ENCODE peak calls at places on chromosomes 3 and 15, in seven cellular contexts. E is choroid plexus epithelial cell, H is astrocyte of the cerebellum, Z is type B pancreatic cell, V is AG04450, G is HCT116, C is thoracic aorta. D is an unnamed sample.

GRCh38 chr3:196604548-196604947 is 34.9 kb upstream of the NRROS start:
- DNase-seq in E (no peak), H (no peak), Z (no peak), V (no peak), G (no peak), C (no peak), D (no peak)

GRCh38 chr15:83378921-83379561 is 68.1 kb upstream of the SH3GL3 start:
- DNase-seq in E (no peak), H (no peak), Z (no peak), V (no peak), G (peak; percentile 8), C (no peak), D (peak; percentile 93)

GRCh38 chr15:80204231-80204630 is 47.8 kb downstream of the CTXND1 start:
- DNase-seq in E (no peak), H (no peak), Z (no peak), V (no peak), G (no peak), C (no peak), D (no peak)

GRCh38 chr3:111541911-111542483 is at the start of gene CD96:
- DNase-seq in E (peak; percentile 62), H (peak; percentile 26), Z (no peak), V (no peak), G (no peak), C (no peak), D (no peak)

GRCh38 chr15:62807539-62808130 is 234.9 kb upstream of the TPM1 start:
- DNase-seq in E (no peak), H (no peak), Z (no peak), V (no peak), G (no peak), C (no peak), D (no peak)

GRCh38 chr3:113615976-113616375 is 80.5 kb downstream of the USF3 start:
- DNase-seq in E (peak; percentile 34), H (no peak), Z (no peak), V (no peak), G (no peak), C (no peak), D (no peak)

GRCh38 chr3:132352556-132353143 is 35.4 kb downstream of the ACP3 start:
- DNase-seq in E (peak; percentile 85), H (peak; percentile 36), Z (no peak), V (peak; percentile 42), G (peak; percentile 61), C (peak; percentile 28), D (peak; percentile 78)

GRCh38 chr3:143343031-143343430 is 223.5 kb downstream of the CHST2 start:
- DNase-seq in E (no peak), H (no peak), Z (no peak), V (no peak), G (no peak), C (no peak), D (no peak)

GRCh38 chr3:62500556-62501294 is 127.4 kb upstream of the FEZF2 start:
- DNase-seq in E (no peak), H (no peak), Z (no peak), V (no peak), G (no peak), C (no peak), D (no peak)

GRCh38 chr15:73346735-73347312 is 21.9 kb downstream of the HCN4 start:
- DNase-seq in E (peak; percentile 41), H (peak; percentile 12), Z (peak; percentile 81), V (no peak), G (peak; percentile 13), C (no peak), D (peak; percentile 78)

GRCh38 chr15:77993374-77993911 is 84.1 kb downstream of the TBC1D2B start:
- DNase-seq in E (no peak), H (no peak), Z (no peak), V (no peak), G (no peak), C (no peak), D (no peak)

GRCh38 chr3:57557088-57557537 is 1.0 kb downstream of the PDE12 start:
- DNase-seq in E (peak; percentile 58), H (no peak), Z (no peak), V (no peak), G (no peak), C (no peak), D (peak; percentile 62)

GRCh38 chr15:67839929-67840746 is at the start of gene RNU6-1:
- DNase-seq in E (peak; percentile 94), H (peak; percentile 76), Z (peak; percentile 96), V (peak; percentile 84), G (peak; percentile 81), C (peak; percentile 66), D (peak; percentile 89)

GRCh38 chr3:142152349-142152748 is 3.0 kb upstream of the TFDP2 start:
- DNase-seq in E (no peak), H (no peak), Z (no peak), V (no peak), G (no peak), C (no peak), D (peak; percentile 20)

GRCh38 chr15:46577767-46578166 is 942.9 kb downstream of the SQOR start:
- DNase-seq in E (no peak), H (no peak), Z (no peak), V (no peak), G (no peak), C (no peak), D (no peak)

GRCh38 chr3:61589856-61590255 is 28.5 kb downstream of the PTPRG start:
- DNase-seq in E (peak; percentile 50), H (no peak), Z (no peak), V (no peak), G (no peak), C (no peak), D (peak; percentile 91)

GRCh38 chr3:128489860-128490649 is 2.9 kb downstream of the GATA2 start:
- DNase-seq in E (peak; percentile 13), H (no peak), Z (no peak), V (no peak), G (no peak), C (no peak), D (peak; percentile 27)

GRCh38 chr15:99387769-99388168 is 136.5 kb downstream of the LRRC28 start:
- DNase-seq in E (no peak), H (no peak), Z (no peak), V (no peak), G (no peak), C (no peak), D (no peak)

GRCh38 chr15:99390667-99391066 is 139.4 kb downstream of the LRRC28 start:
- DNase-seq in E (no peak), H (no peak), Z (no peak), V (no peak), G (no peak), C (no peak), D (no peak)

GRCh38 chr15:99386429-99386828 is 135.1 kb downstream of the LRRC28 start:
- DNase-seq in E (peak; percentile 17), H (no peak), Z (no peak), V (no peak), G (no peak), C (no peak), D (no peak)

GRCh38 chr15:99385865-99386264 is 134.6 kb downstream of the LRRC28 start:
- DNase-seq in E (peak; percentile 75), H (no peak), Z (no peak), V (peak; percentile 16), G (no peak), C (no peak), D (no peak)

DNA sequence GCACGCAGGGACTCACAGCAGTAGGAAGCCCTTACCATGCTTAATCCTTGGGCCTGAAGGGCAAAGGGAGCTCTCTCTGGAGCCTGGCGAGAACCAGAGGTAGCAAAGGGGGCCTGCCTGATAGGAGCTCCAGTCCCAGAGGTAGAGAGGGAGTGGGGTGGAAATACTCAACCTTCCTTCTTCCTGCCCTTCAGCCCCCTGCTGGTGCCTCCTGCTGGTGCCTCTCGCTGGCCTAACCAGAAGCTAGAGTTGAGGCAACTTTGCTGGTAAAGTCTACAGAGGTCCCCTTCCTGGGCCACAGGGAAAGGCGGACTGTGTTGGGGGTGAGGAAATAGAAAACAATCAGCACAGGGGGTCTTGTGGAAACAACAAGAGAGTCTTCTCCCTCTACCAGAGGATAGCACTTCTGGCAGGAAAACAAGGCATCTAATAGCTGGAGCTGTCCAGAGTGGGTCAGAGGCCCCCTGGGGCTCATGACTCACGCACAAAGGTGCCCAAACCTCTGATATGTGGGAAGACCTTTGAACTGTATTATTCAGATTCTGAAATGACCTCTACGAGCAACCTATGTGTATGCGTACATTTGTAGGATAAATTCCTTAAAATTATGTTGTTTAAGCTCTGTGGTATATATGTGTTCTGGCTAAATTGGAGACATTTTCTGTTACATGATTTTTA is 133.8 kb downstream of the LRRC28 start:
- DNase-seq in E (peak; percentile 40), H (no peak), Z (no peak), V (no peak), G (no peak), C (no peak), D (no peak)
- TF ChIP-seq CTCF in E (peak; percentile 46), H (peak; percentile 9), Z (no peak), V (no peak), G (no peak), C (no peak), D (peak; percentile 10)

DNA sequence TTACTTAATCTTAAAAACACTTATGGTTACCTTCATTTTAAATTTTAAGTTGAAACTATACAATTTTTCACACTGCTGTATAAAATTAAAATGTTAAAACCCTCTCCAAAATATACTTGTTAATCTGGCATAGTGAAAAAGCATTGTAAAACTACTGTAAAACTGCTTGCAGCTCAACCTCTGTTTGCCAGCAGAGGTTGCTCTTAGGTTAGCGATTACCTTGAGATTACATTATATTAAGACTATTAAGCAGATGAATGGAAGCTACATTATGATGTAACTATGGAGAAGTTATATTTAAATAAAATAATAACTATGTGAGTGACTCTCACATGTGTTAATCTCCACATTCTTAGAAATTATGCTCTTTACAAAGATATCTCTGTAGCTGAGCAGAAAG is 143.6 kb upstream of the SLITRK3 start:
- DNase-seq in E (peak; percentile 2), H (peak; percentile 18), Z (no peak), V (no peak), G (peak; percentile 21), C (no peak), D (peak; percentile 42)
- TF ChIP-seq CTCF in E (no peak), H (peak; percentile 58), Z (peak; percentile 60), V (peak; percentile 52), G (peak; percentile 33), C (no peak), D (peak; percentile 59)

DNA sequence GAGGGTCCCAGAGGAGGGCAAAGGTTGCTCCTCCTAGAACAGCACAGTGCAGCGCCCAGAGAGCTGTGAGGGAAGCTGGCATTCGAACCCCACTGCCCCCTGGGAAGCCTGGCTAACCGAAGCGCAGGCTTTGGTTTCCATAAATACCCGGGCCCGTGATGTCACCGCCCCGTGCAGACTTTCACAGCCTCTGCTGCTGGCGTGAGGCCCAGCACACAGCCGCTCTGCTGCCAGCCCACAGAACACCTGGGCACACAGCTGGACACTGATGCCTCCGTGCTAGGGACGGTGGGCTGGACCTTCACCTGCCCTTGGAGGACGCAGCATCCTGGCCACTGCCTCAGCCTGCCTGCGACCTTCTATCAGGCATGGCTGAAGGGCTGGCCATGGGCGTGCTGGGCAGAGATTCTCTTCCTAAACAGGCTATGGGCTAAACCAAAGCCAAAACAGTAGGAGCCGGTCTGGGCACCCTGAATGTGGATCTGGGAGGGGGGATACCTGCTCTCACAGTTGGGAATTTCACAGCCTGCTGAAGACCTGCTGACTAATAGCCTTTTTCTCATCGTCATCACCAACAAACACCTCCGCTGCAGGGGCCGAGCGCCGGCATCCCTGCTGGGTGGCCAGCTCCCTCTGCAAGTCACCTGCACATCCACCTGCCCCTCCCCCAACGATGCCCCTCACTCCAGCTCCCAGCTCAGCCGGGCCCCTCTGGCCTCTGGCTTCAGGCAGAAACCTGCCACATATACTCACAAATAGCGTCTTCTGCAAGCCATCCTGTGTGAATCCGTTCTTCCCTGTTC is 789 bp downstream of the IQSEC1 start:
- DNase-seq in E (no peak), H (no peak), Z (no peak), V (no peak), G (no peak), C (no peak), D (peak; percentile 14)
- TF ChIP-seq CTCF in E (no peak), H (no peak), Z (no peak), V (no peak), G (no peak), C (no peak), D (no peak)

GRCh38 chr15:81814882-81815455 is 230.8 kb downstream of the MEX3B start:
- DNase-seq in E (no peak), H (no peak), Z (no peak), V (no peak), G (no peak), C (no peak), D (no peak)
- TF ChIP-seq CTCF in E (no peak), H (no peak), Z (no peak), V (no peak), G (no peak), C (no peak), D (no peak)

D was measured in epithelial cell of esophagus.